ENCODE peak calls at places on chromosome 13, in nine cellular contexts. K is H1, B is PC-3, Q is endothelial cell of umbilical vein, H is GM23338, R is GM23248, C is neuronal stem cell, Y is DND-41, U is neural progenitor cell. J is an unnamed sample.

GRCh38 chr13:29758591-29759114 is 91.8 kb downstream of the UBL3 start:
- DNase-seq in U (no peak), K (no peak), H (no peak), C (no peak), B (peak), Y (no peak), Q (no peak), R (no peak), J (no peak)

GRCh38 chr13:28657784-28658538 is 969 bp upstream of the POMP start:
- DNase-seq in Y (no peak), C (no peak), Q (peak), B (no peak), K (no peak), H (no peak), R (peak), U (peak), J (no peak)

GRCh38 chr13:51122868-51123267 is 11.8 kb upstream of the C13orf42 start:
- DNase-seq in Q (no peak), U (no peak), K (peak), Y (peak), C (no peak), H (no peak), B (no peak), R (no peak), J (no peak)

GRCh38 chr13:27919299-27919933 is 384 bp upstream of the PDX1 start:
- DNase-seq in K (no peak), Q (no peak), U (no peak), H (no peak), C (no peak), B (no peak), R (no peak), Y (no peak), J (no peak)

GRCh38 chr13:34634443-34634842 is 307.6 kb upstream of the NBEA start:
- DNase-seq in K (no peak), H (no peak), B (no peak), C (no peak), Q (no peak), R (no peak), Y (no peak), U (no peak), J (no peak)

GRCh38 chr13:48909088-48909389 is 66.7 kb upstream of the FNDC3A start:
- DNase-seq in Q (no peak), C (no peak), K (no peak), Y (no peak), B (no peak), H (no peak), R (no peak), U (no peak), J (no peak)

GRCh38 chr13:46751811-46752635 is 44.9 kb downstream of the ESD start:
- DNase-seq in K (no peak), Q (no peak), R (peak), C (no peak), Y (peak), B (no peak), U (peak), H (peak), J (no peak)

GRCh38 chr13:43877788-43878187 is 1.8 kb downstream of the CCDC122 start:
- DNase-seq in C (no peak), B (no peak), K (no peak), U (no peak), Y (no peak), H (no peak), Q (no peak), R (no peak), J (no peak)

GRCh38 chr13:26469602-26470001 is 87.9 kb upstream of the WASF3 start:
- DNase-seq in U (no peak), Q (no peak), Y (no peak), K (no peak), R (no peak), C (no peak), H (no peak), B (no peak), J (no peak)

GRCh38 chr13:75458696-75459422 is 23.1 kb downstream of the TBC1D4 start:
- DNase-seq in Q (peak), Y (no peak), C (no peak), K (no peak), B (no peak), U (peak), R (no peak), H (peak), J (no peak)

GRCh38 chr13:76723551-76724232 is 162.5 kb downstream of the KCTD12 start:
- DNase-seq in R (peak), K (peak), H (peak), C (no peak), Y (peak), B (peak), U (peak), Q (peak), J (no peak)

GRCh38 chr13:61965756-61966155 is 550.1 kb upstream of the PCDH20 start:
- DNase-seq in H (no peak), Q (no peak), C (no peak), B (no peak), K (no peak), R (no peak), U (no peak), Y (no peak), J (no peak)

GRCh38 chr13:63910406-63910957 is 2494.8 kb upstream of the PCDH20 start:
- DNase-seq in Y (no peak), Q (peak), R (no peak), C (peak), U (peak), H (peak), B (no peak), K (peak), J (no peak)

GRCh38 chr13:40941581-40941980 is 77.5 kb downstream of the ELF1 start:
- DNase-seq in C (no peak), K (no peak), H (no peak), U (no peak), Q (no peak), Y (no peak), R (no peak), B (no peak), J (no peak)

GRCh38 chr13:30983431-30983830 is 51.0 kb downstream of the TEX26 start:
- DNase-seq in Y (no peak), Q (no peak), C (no peak), R (no peak), U (peak), K (no peak), B (no peak), H (peak), J (no peak)

GRCh38 chr13:109088101-109088500 is 458.7 kb downstream of the MYO16 start:
- DNase-seq in Q (no peak), C (no peak), K (no peak), R (no peak), U (no peak), H (peak), B (no peak), Y (no peak), J (no peak)

GRCh38 chr13:50732712-50733111 is 110.8 kb downstream of the DLEU7 start:
- DNase-seq in B (no peak), U (no peak), K (no peak), R (peak), H (no peak), Q (peak), C (no peak), Y (no peak), J (peak)

GRCh38 chr13:31514932-31515331 is 224.4 kb upstream of the RXFP2 start:
- DNase-seq in C (no peak), H (no peak), R (no peak), K (no peak), U (no peak), B (no peak), Y (no peak), Q (no peak), J (no peak)

GRCh38 chr13:54424344-54424743 is 1395.7 kb downstream of the OLFM4 start:
- DNase-seq in K (no peak), R (no peak), U (no peak), C (no peak), Y (no peak), H (peak), B (no peak), Q (no peak), J (no peak)

GRCh38 chr13:94455414-94455813 is 24.1 kb downstream of the DCT start:
- DNase-seq in Y (no peak), H (no peak), Q (no peak), K (no peak), U (no peak), C (no peak), R (no peak), B (no peak), J (no peak)

GRCh38 chr13:92991687-92992086 is 234.9 kb upstream of the GPC6 start:
- DNase-seq in K (no peak), Q (no peak), R (no peak), C (no peak), B (no peak), Y (no peak), U (no peak), H (no peak), J (no peak)

GRCh38 chr13:40158218-40158617 is 502.8 kb downstream of the COG6 start:
- DNase-seq in U (no peak), H (no peak), Q (peak), B (peak), K (no peak), Y (no peak), R (peak), C (no peak), J (peak)

GRCh38 chr13:80040219-80040976 is 300.5 kb downstream of the SPRY2 start:
- DNase-seq in K (no peak), Y (no peak), Q (peak), C (no peak), U (no peak), H (no peak), B (peak), R (peak), J (peak)

GRCh38 chr13:31943591-31943990 is 88.0 kb upstream of the FRY start:
- DNase-seq in H (no peak), C (no peak), B (no peak), R (peak), Y (no peak), U (no peak), Q (no peak), K (no peak), J (no peak)

GRCh38 chr13:75985132-75985531 is 349.0 kb downstream of the LMO7 start:
- DNase-seq in Q (no peak), R (no peak), H (no peak), Y (no peak), K (no peak), U (no peak), C (no peak), B (no peak), J (no peak)

GRCh38 chr13:103291693-103292572 is 225.7 kb upstream of the SLC10A2 start:
- DNase-seq in Q (no peak), K (no peak), B (no peak), H (peak), Y (no peak), U (peak), C (peak), R (no peak), J (no peak)

GRCh38 chr13:101515504-101515903 is 63.0 kb downstream of the ITGBL1 start:
- DNase-seq in R (no peak), Y (no peak), Q (no peak), C (no peak), H (no peak), B (no peak), K (no peak), U (no peak), J (no peak)

GRCh38 chr13:44664308-44664707 is 88.2 kb upstream of the TSC22D1 start:
- DNase-seq in C (no peak), B (no peak), U (peak), Q (no peak), K (no peak), H (peak), R (no peak), Y (no peak), J (no peak)

GRCh38 chr13:33205804-33206221 is 79.7 kb downstream of the STARD13 start:
- DNase-seq in H (peak), C (no peak), B (no peak), R (no peak), Q (peak), K (no peak), U (peak), Y (no peak), J (no peak)

GRCh38 chr13:44075113-44075512 is 195.4 kb downstream of the LACC1 start:
- DNase-seq in C (no peak), U (no peak), H (no peak), R (no peak), K (no peak), Q (no peak), Y (no peak), B (no peak), J (no peak)

GRCh38 chr13:88074794-88075509 is 403.8 kb downstream of the SLITRK5 start:
- DNase-seq in Q (no peak), B (no peak), C (no peak), K (no peak), H (no peak), R (peak), U (no peak), Y (no peak), J (no peak)

GRCh38 chr13:54029226-54029625 is 1000.6 kb downstream of the OLFM4 start:
- DNase-seq in R (no peak), Y (no peak), U (no peak), K (no peak), Q (no peak), H (peak), C (peak), B (peak), J (no peak)

GRCh38 chr13:27556109-27556508 is 64.2 kb downstream of the LNX2 start:
- DNase-seq in R (peak), H (no peak), Y (no peak), K (no peak), Q (peak), U (no peak), C (no peak), B (peak), J (no peak)

GRCh38 chr13:77507931-77508776 is 27.4 kb upstream of the SCEL start:
- DNase-seq in H (no peak), Q (peak), R (peak), K (no peak), B (peak), U (no peak), Y (no peak), C (no peak), J (peak)

GRCh38 chr13:74203576-74203975 is 69.4 kb upstream of the KLF12 start:
- DNase-seq in Y (no peak), U (no peak), R (peak), H (no peak), K (no peak), Q (no peak), B (no peak), C (no peak), J (no peak)

GRCh38 chr13:58953638-58954037 is 1210.1 kb downstream of the DIAPH3 start:
- DNase-seq in R (no peak), H (no peak), U (no peak), C (no peak), B (no peak), K (no peak), Q (no peak), Y (peak), J (no peak)
- H3K4me2 ChIP-seq in R (no peak), H (no peak), U (no peak), C (no peak), B (no peak), K (no peak), Q (no peak), Y (no peak), J (no peak)

DNA sequence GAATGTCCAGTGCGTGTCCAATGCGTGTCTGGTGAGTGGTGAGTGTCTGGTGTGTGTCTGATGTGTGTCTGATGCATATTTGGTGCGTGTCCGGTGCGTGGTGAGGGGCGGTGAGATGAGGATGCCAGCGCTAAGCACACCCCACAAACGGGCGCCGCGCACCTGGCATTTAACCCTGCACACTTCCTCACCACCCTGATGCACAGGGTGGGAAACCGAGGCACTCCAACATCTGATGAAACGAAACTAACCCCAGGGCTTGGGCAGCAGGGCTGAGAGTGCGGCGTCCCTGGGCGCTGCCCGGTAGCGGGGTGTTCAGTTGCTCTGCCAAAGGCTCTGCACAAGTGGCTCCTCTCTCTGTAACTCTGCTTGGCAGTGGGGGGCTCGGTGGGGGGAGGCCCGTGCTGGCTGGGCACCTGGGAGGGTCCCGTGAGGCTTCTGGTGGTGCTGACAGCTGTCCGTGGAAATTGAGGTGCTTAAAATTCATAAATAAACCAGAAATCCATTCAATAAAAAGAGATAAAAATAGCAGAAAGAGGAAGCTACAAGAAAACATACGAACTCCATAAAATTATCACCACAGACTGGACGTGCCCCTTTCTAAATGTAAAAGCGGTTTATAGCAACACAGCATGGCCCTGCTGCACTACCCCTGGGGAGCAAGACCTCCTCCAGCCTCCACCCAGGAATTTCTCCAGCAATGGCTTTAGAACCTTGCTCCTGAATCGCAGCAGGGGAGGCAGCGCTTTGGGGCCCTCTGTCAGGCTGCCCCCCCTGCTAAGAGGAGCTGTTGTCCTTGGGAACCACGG is 76.0 kb downstream of the RASA3 start:
- DNase-seq in Y (no peak), C (no peak), B (no peak), R (no peak), K (no peak), H (no peak), U (no peak), Q (no peak), J (no peak)
- H3K4me2 ChIP-seq in Y (no peak), C (no peak), B (no peak), R (no peak), K (no peak), H (no peak), U (no peak), Q (no peak), J (no peak)

GRCh38 chr13:23634897-23635296 is 64.7 kb downstream of the TNFRSF19 start:
- DNase-seq in Y (no peak), H (peak), K (no peak), R (no peak), B (no peak), C (no peak), U (no peak), Q (no peak), J (no peak)
- H3K4me2 ChIP-seq in Y (no peak), H (no peak), K (no peak), R (no peak), B (no peak), C (no peak), U (no peak), Q (no peak), J (no peak)

GRCh38 chr13:98476538-98476966 is 100.4 kb downstream of the STK24 start:
- DNase-seq in R (peak), H (peak), K (no peak), U (no peak), B (peak), Q (peak), C (no peak), Y (peak), J (peak)
- H3K4me2 ChIP-seq in R (peak), H (peak), K (peak), U (peak), B (peak), Q (peak), C (no peak), Y (peak), J (peak)

DNA sequence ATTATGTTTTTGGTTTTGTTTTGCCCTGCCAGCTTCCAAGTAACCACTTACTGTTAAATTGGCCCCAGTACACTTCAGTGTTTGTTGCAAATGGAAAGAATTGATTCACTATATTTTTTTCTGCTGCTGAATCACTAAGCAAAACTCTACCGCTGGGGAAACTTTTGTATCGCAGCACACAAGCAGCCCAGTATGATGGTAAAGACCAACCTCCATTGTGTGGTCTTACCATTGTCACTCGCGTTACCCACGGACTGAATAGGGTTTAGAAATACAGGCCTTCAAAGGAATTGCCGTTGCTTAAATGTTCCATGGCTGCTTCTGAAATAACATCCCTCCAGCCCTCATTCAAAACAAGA is 7.9 kb downstream of the SPATA13 start:
- DNase-seq in Q (no peak), K (no peak), C (no peak), H (no peak), B (no peak), Y (no peak), U (peak), R (peak), J (no peak)
- H3K4me2 ChIP-seq in Q (no peak), K (no peak), C (no peak), H (no peak), B (no peak), Y (no peak), U (peak), R (peak), J (no peak)